ENCODE peak calls at places on chromosomes 6 and 20, in six cellular contexts. G, Y, N, Z, K and U are unnamed samples.

GRCh38 chr6:218153-219018 is 73.9 kb upstream of the DUSP22 start:
- DNase-seq in G (no peak), Y (no peak), N (no peak), Z (no peak), K (no peak), U (no peak)

GRCh38 chr6:17584241-17584803 is 15.8 kb upstream of the FAM8A1 start:
- DNase-seq in G (no peak), Y (no peak), N (peak), Z (no peak), K (peak), U (peak)

GRCh38 chr6:51213806-51214205 is 395.1 kb downstream of the TFAP2B start:
- DNase-seq in G (no peak), Y (no peak), N (no peak), Z (no peak), K (no peak), U (peak)

GRCh38 chr6:155472886-155473285 is 17.2 kb upstream of the NOX3 start:
- DNase-seq in G (no peak), Y (no peak), N (no peak), Z (no peak), K (no peak), U (no peak)

GRCh38 chr6:4395386-4395785 is 260.0 kb upstream of the ECI2 start:
- DNase-seq in G (no peak), Y (no peak), N (no peak), Z (no peak), K (no peak), U (no peak)

GRCh38 chr6:136719280-136720044 is 72.8 kb downstream of the MAP3K5 start:
- DNase-seq in G (no peak), Y (no peak), N (no peak), Z (no peak), K (no peak), U (no peak)

GRCh38 chr6:89564752-89565427 is 73.7 kb downstream of the LYRM2 start:
- DNase-seq in G (no peak), Y (no peak), N (no peak), Z (no peak), K (peak), U (no peak)

GRCh38 chr6:2855061-2855519 is 13.4 kb upstream of the SERPINB1 start:
- DNase-seq in G (no peak), Y (no peak), N (no peak), Z (no peak), K (no peak), U (no peak)

GRCh38 chr6:26743157-26743821 is 83.7 kb upstream of the ZNF322 start:
- DNase-seq in G (peak), Y (no peak), N (peak), Z (no peak), K (no peak), U (peak)

GRCh38 chr20:9503530-9504251 is 10.7 kb upstream of the LAMP5 start:
- DNase-seq in G (peak), Y (no peak), N (peak), Z (no peak), K (peak), U (no peak)

GRCh38 chr20:56708991-56709390 is 79.9 kb downstream of the TFAP2C start:
- DNase-seq in G (no peak), Y (no peak), N (no peak), Z (no peak), K (no peak), U (no peak)

GRCh38 chr6:2857580-2858337 is 16.1 kb upstream of the SERPINB1 start:
- DNase-seq in G (peak), Y (peak), N (peak), Z (no peak), K (no peak), U (peak)

GRCh38 chr20:11429168-11429567 is 488.5 kb upstream of the BTBD3 start:
- DNase-seq in G (no peak), Y (no peak), N (peak), Z (no peak), K (no peak), U (no peak)

GRCh38 chr6:125170376-125170775 is 16.8 kb downstream of the TPD52L1 start:
- DNase-seq in G (no peak), Y (no peak), N (no peak), Z (no peak), K (no peak), U (no peak)

GRCh38 chr6:34922177-34922663 is 33.2 kb downstream of the ANKS1A start:
- DNase-seq in G (no peak), Y (no peak), N (peak), Z (no peak), K (no peak), U (no peak)
- TF ChIP-seq CTCF in G (no peak), Y (no peak), N (no peak), Z (no peak), K (no peak), U (no peak)

DNA sequence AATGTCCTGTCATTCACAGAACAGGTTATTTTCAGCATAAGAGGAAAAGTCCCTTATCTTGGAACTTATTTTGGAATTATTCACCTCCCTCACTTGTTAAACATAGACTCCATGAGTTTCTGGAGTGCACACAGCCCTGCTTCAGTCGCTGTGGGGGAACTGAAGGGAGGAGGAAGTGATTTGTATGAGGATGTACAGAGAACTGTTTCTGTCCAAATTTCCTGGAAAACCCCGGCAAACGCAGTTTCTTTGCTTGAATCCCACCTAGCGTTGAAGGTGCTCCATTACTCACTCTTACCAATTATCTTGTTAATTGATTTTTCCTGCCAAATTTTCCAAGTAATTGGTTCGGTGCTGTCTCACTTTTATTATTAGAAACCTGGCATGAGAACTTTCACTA is 78.0 kb upstream of the AGPAT4 start:
- DNase-seq in G (peak), Y (no peak), N (no peak), Z (no peak), K (no peak), U (no peak)
- TF ChIP-seq EP300 in G (no peak), Y (no peak), N (no peak), Z (no peak), K (no peak), U (no peak)

GRCh38 chr6:166774770-166775169 is 147.7 kb upstream of the RPS6KA2 start:
- DNase-seq in G (no peak), Y (no peak), N (no peak), Z (no peak), K (no peak), U (no peak)

GRCh38 chr6:166770216-166771116 is 143.4 kb upstream of the RPS6KA2 start:
- DNase-seq in G (no peak), Y (no peak), N (no peak), Z (no peak), K (no peak), U (no peak)

GRCh38 chr6:166774292-166774691 is 147.2 kb upstream of the RPS6KA2 start:
- DNase-seq in G (no peak), Y (no peak), N (no peak), Z (no peak), K (no peak), U (no peak)

GRCh38 chr6:166771701-166772100 is 144.7 kb upstream of the RPS6KA2 start:
- DNase-seq in G (no peak), Y (no peak), N (no peak), Z (no peak), K (no peak), U (no peak)

GRCh38 chr6:166772518-166772917 is 145.5 kb upstream of the RPS6KA2 start:
- DNase-seq in G (no peak), Y (no peak), N (no peak), Z (no peak), K (no peak), U (no peak)
- TF ChIP-seq CTCF in G (no peak), Y (no peak), N (peak), Z (peak), K (no peak), U (no peak)

GRCh38 chr20:50193169-50193850 is 2.7 kb downstream of the CEBPB start:
- DNase-seq in G (no peak), Y (peak), N (no peak), Z (no peak), K (peak), U (no peak)
- TF ChIP-seq EP300 in G (no peak), Y (no peak), N (no peak), Z (no peak), K (no peak), U (no peak)

GRCh38 chr20:36501367-36502006 is 39.8 kb upstream of the MYL9 start:
- DNase-seq in G (no peak), Y (no peak), N (no peak), Z (peak), K (no peak), U (no peak)

GRCh38 chr20:36507746-36508145 is 33.6 kb upstream of the MYL9 start:
- DNase-seq in G (no peak), Y (no peak), N (no peak), Z (no peak), K (no peak), U (no peak)

GRCh38 chr20:36504295-36504694 is 37.0 kb upstream of the MYL9 start:
- DNase-seq in G (no peak), Y (no peak), N (no peak), Z (no peak), K (no peak), U (no peak)

GRCh38 chr20:36506253-36506652 is 35.1 kb upstream of the MYL9 start:
- DNase-seq in G (no peak), Y (no peak), N (peak), Z (no peak), K (no peak), U (no peak)
- TF ChIP-seq CTCF in G (peak), Y (no peak), N (peak), Z (no peak), K (peak), U (no peak)

GRCh38 chr20:5844063-5844681 is 94.0 kb downstream of the SHLD1 start:
- DNase-seq in G (no peak), Y (no peak), N (peak), Z (no peak), K (no peak), U (no peak)
- TF ChIP-seq EP300 in G (no peak), Y (no peak), N (peak), Z (no peak), K (no peak), U (no peak)

GRCh38 chr6:41405941-41406340 is 70.5 kb downstream of the NCR2 start:
- DNase-seq in G (no peak), Y (no peak), N (no peak), Z (no peak), K (no peak), U (no peak)
- TF ChIP-seq CTCF in G (no peak), Y (no peak), N (no peak), Z (no peak), K (no peak), U (no peak)

GRCh38 chr20:45853484-45853883 is 3.7 kb downstream of the ACOT8 start:
- DNase-seq in G (no peak), Y (no peak), N (no peak), Z (no peak), K (no peak), U (no peak)

GRCh38 chr20:45857836-45858250 is 429 bp downstream of the ZSWIM3 start:
- DNase-seq in G (no peak), Y (no peak), N (no peak), Z (no peak), K (no peak), U (no peak)

GRCh38 chr20:45860573-45861011 is 3.2 kb downstream of the ZSWIM3 start:
- DNase-seq in G (no peak), Y (no peak), N (peak), Z (no peak), K (no peak), U (no peak)

GRCh38 chr20:45861157-45862075 is 4.0 kb downstream of the ZSWIM3 start:
- DNase-seq in G (no peak), Y (peak), N (no peak), Z (no peak), K (no peak), U (no peak)

GRCh38 chr20:45857114-45857835 is at the start of the genes ACOT8 and ZSWIM3:
- DNase-seq in G (peak), Y (peak), N (peak), Z (peak), K (peak), U (peak)
- TF ChIP-seq EP300 in G (no peak), Y (no peak), N (no peak), Z (no peak), K (no peak), U (no peak)

GRCh38 chr6:162591517-162591916 is 136.0 kb downstream of the PRKN start:
- DNase-seq in G (no peak), Y (no peak), N (no peak), Z (no peak), K (no peak), U (no peak)
- TF ChIP-seq CTCF in G (no peak), Y (no peak), N (no peak), Z (no peak), K (no peak), U (no peak)